ENCODE peak calls at places on chromosome 19, in ten cellular contexts. J, G, N, S, L, O, I, M, H and A are unnamed samples.

GRCh38 chr19:47561440-47562045 is 11.4 kb downstream of the ZNF541 start:
- DNase-seq in J (no peak), G (no peak), N (no peak), S (no peak), L (no peak), O (no peak), I (no peak), M (no peak), H (no peak), A (peak)

GRCh38 chr19:11168568-11168967 is 13.0 kb upstream of the SPC24 start:
- DNase-seq in J (no peak), G (peak), N (no peak), S (no peak), L (no peak), O (no peak), I (peak), M (no peak), H (peak), A (no peak)

GRCh38 chr19:38210458-38210987 is 13.5 kb downstream of the DPF1 start:
- DNase-seq in J (no peak), G (no peak), N (no peak), S (peak), L (no peak), O (no peak), I (no peak), M (peak), H (no peak), A (no peak)

GRCh38 chr19:41428481-41428859 is 1.3 kb upstream of the B3GNT8 start:
- DNase-seq in J (no peak), G (no peak), N (no peak), S (no peak), L (no peak), O (no peak), I (no peak), M (no peak), H (no peak), A (no peak)

GRCh38 chr19:5805465-5806132 is 732 bp downstream of the NRTN start:
- DNase-seq in J (peak), G (peak), N (no peak), S (peak), L (peak), O (peak), I (peak), M (peak), H (peak), A (peak)

GRCh38 chr19:29663861-29664752 is 1.2 kb upstream of the PLEKHF1 start:
- DNase-seq in J (peak), G (no peak), N (no peak), S (no peak), L (no peak), O (peak), I (no peak), M (no peak), H (no peak), A (no peak)

GRCh38 chr19:30473334-30473867 is 101.2 kb downstream of the ZNF536 start:
- DNase-seq in J (no peak), G (no peak), N (no peak), S (no peak), L (no peak), O (no peak), I (no peak), M (no peak), H (peak), A (no peak)

GRCh38 chr19:6012416-6013170 is 34.7 kb upstream of the RANBP3 start:
- DNase-seq in J (no peak), G (no peak), N (no peak), S (no peak), L (no peak), O (no peak), I (no peak), M (no peak), H (no peak), A (no peak)

GRCh38 chr19:12913871-12914690 is 5.0 kb downstream of the SYCE2 start:
- DNase-seq in J (peak), G (no peak), N (no peak), S (no peak), L (peak), O (peak), I (no peak), M (no peak), H (no peak), A (no peak)

GRCh38 chr19:8641908-8642547 is 11.6 kb downstream of the NFILZ start:
- DNase-seq in J (no peak), G (peak), N (no peak), S (no peak), L (peak), O (no peak), I (peak), M (no peak), H (peak), A (peak)

GRCh38 chr19:801030-801860 is 4.0 kb downstream of the PTBP1 start:
- DNase-seq in J (peak), G (no peak), N (no peak), S (no peak), L (no peak), O (peak), I (no peak), M (no peak), H (no peak), A (no peak)

GRCh38 chr19:5308471-5309437 is 31.9 kb downstream of the PTPRS start:
- DNase-seq in J (peak), G (no peak), N (no peak), S (peak), L (no peak), O (no peak), I (no peak), M (no peak), H (peak), A (no peak)

GRCh38 chr19:4069331-4069959 is 2.7 kb upstream of the ZBTB7A start:
- DNase-seq in J (peak), G (no peak), N (no peak), S (no peak), L (peak), O (peak), I (no peak), M (no peak), H (no peak), A (no peak)

GRCh38 chr19:52600639-52601024 is 30.5 kb downstream of the ZNF701 start:
- DNase-seq in J (peak), G (no peak), N (no peak), S (no peak), L (peak), O (no peak), I (no peak), M (peak), H (peak), A (no peak)

GRCh38 chr19:40219721-40220276 is 1.6 kb upstream of the TTC9B start:
- DNase-seq in J (no peak), G (peak), N (no peak), S (peak), L (no peak), O (no peak), I (peak), M (no peak), H (peak), A (peak)

GRCh38 chr19:47729799-47730520 is 15.4 kb upstream of the NOP53 start:
- DNase-seq in J (peak), G (peak), N (no peak), S (peak), L (peak), O (no peak), I (no peak), M (peak), H (no peak), A (peak)

GRCh38 chr19:15379996-15380647 is 535 bp upstream of the AKAP8 start:
- DNase-seq in J (peak), G (peak), N (no peak), S (no peak), L (peak), O (no peak), I (peak), M (peak), H (peak), A (peak)

GRCh38 chr19:14175351-14175792 is 30.6 kb downstream of the ADGRL1 start:
- DNase-seq in J (no peak), G (no peak), N (no peak), S (no peak), L (no peak), O (no peak), I (no peak), M (no peak), H (no peak), A (no peak)

GRCh38 chr19:32675720-32676185 is at the start of gene RGS9BP:
- DNase-seq in J (peak), G (peak), N (no peak), S (peak), L (peak), O (peak), I (peak), M (peak), H (peak), A (peak)